ENCODE peak calls at places on chromosomes 13 and 19, in five cellular contexts. X is cardiac muscle cell, W is cerebellum, N is uterus, D is left cardiac atrium. T is an unnamed sample.
A peak's percentile ranks its signal among the peaks of the same experiment; 100 is the strongest.

GRCh38 chr19:34224996-34225658 is 29.2 kb upstream of the GARRE1 start:
- DNase-seq in X (no peak), N (no peak), W (no peak), D (no peak), T (no peak)

GRCh38 chr19:10694706-10695105 is 6.5 kb upstream of the QTRT1 start:
- DNase-seq in W (no peak), X (no peak), N (no peak), D (no peak), T (no peak)

GRCh38 chr13:76816394-76816793 is 69.8 kb downstream of the KCTD12 start:
- DNase-seq in W (peak; percentile 62), X (no peak), N (no peak), D (no peak), T (no peak)

GRCh38 chr13:24540236-24541126 is 27.9 kb upstream of the PARP4 start:
- DNase-seq in W (no peak), D (no peak), N (no peak), X (peak; percentile 4), T (no peak)

GRCh38 chr19:801030-801860 is 4.0 kb downstream of the PTBP1 start:
- DNase-seq in W (no peak), X (peak; percentile 8), D (peak; percentile 89), N (peak; percentile 64), T (no peak)

GRCh38 chr13:78121459-78122348 is 203.1 kb upstream of the EDNRB start:
- DNase-seq in D (peak; percentile 53), N (peak; percentile 44), W (peak; percentile 34), X (peak; percentile 66), T (no peak)

GRCh38 chr19:40932008-40932959 is 50.3 kb upstream of the CYP2A7 start:
- DNase-seq in X (no peak), N (no peak), D (no peak), W (no peak), T (no peak)

GRCh38 chr19:15977193-15977592 is 28.4 kb downstream of the OR10H4 start:
- DNase-seq in X (no peak), W (no peak), N (no peak), D (no peak), T (no peak)

GRCh38 chr19:53612762-53613526 is 18.9 kb upstream of the DPRX start:
- DNase-seq in N (no peak), D (no peak), W (no peak), X (no peak), T (no peak)

GRCh38 chr13:111900390-111901180 is 166.4 kb upstream of the SOX1 start:
- DNase-seq in X (no peak), D (no peak), W (no peak), N (no peak), T (no peak)

GRCh38 chr13:112710855-112711527 is 21.2 kb downstream of the ATP11A start:
- DNase-seq in N (peak; percentile 62), D (peak; percentile 69), W (no peak), X (no peak), T (no peak)

GRCh38 chr13:76597868-76598267 is 288.3 kb downstream of the KCTD12 start:
- DNase-seq in D (no peak), W (peak; percentile 59), X (no peak), N (no peak), T (no peak)

GRCh38 chr13:98279473-98280175 is 102.6 kb upstream of the RNF113B start:
- DNase-seq in X (no peak), N (no peak), W (no peak), D (no peak), T (no peak)

GRCh38 chr19:39264306-39265290 is 3.6 kb upstream of the IFNL2 start:
- DNase-seq in W (no peak), D (no peak), X (peak; percentile 48), N (no peak), T (no peak)

GRCh38 chr13:37418490-37418889 is 180.1 kb downstream of the POSTN start:
- DNase-seq in D (no peak), W (no peak), X (no peak), N (no peak), T (no peak)